ENCODE peak calls at places on chromosomes 3 and 15, in ten cellular contexts. One of them, this sample, is unnamed.

GRCh38 chr3:42961633-42962032 is 17.5 kb upstream of the GASK1A start:
- DNase-seq in AG09309: peak
- DNase-seq in body of pancreas: peak
- DNase-seq in neural crest cell: peak
- DNase-seq in heart left ventricle: peak
- DNase-seq in tibial artery: no peak
- DNase-seq in astrocyte: peak
- DNase-seq in tibial nerve: peak
- DNase-seq in esophagus squamous epithelium: no peak
- DNase-seq in lower leg skin: peak
- DNase-seq in this sample: no peak

GRCh38 chr3:165669967-165670366 is 167.3 kb downstream of the BCHE start:
- DNase-seq in AG09309: no peak
- DNase-seq in body of pancreas: no peak
- DNase-seq in neural crest cell: no peak
- DNase-seq in heart left ventricle: no peak
- DNase-seq in tibial artery: no peak
- DNase-seq in astrocyte: peak
- DNase-seq in tibial nerve: no peak
- DNase-seq in esophagus squamous epithelium: no peak
- DNase-seq in lower leg skin: no peak
- DNase-seq in this sample: no peak

GRCh38 chr15:62565620-62566019 is 400.5 kb upstream of the C2CD4B start:
- DNase-seq in AG09309: no peak
- DNase-seq in body of pancreas: no peak
- DNase-seq in neural crest cell: no peak
- DNase-seq in heart left ventricle: no peak
- DNase-seq in tibial artery: no peak
- DNase-seq in astrocyte: no peak
- DNase-seq in tibial nerve: no peak
- DNase-seq in esophagus squamous epithelium: no peak
- DNase-seq in lower leg skin: no peak
- DNase-seq in this sample: no peak

GRCh38 chr3:185233328-185233727 is 20.5 kb downstream of the EHHADH start:
- DNase-seq in AG09309: no peak
- DNase-seq in body of pancreas: no peak
- DNase-seq in neural crest cell: no peak
- DNase-seq in heart left ventricle: no peak
- DNase-seq in tibial artery: no peak
- DNase-seq in astrocyte: no peak
- DNase-seq in tibial nerve: no peak
- DNase-seq in esophagus squamous epithelium: no peak
- DNase-seq in lower leg skin: no peak
- DNase-seq in this sample: no peak

GRCh38 chr3:149609595-149609994 is 48.2 kb downstream of the WWTR1 start:
- DNase-seq in AG09309: no peak
- DNase-seq in body of pancreas: no peak
- DNase-seq in neural crest cell: no peak
- DNase-seq in heart left ventricle: no peak
- DNase-seq in tibial artery: no peak
- DNase-seq in astrocyte: no peak
- DNase-seq in tibial nerve: no peak
- DNase-seq in esophagus squamous epithelium: no peak
- DNase-seq in lower leg skin: no peak
- DNase-seq in this sample: peak

GRCh38 chr3:130748981-130749380 is 2.4 kb upstream of the PIK3R4 start:
- DNase-seq in AG09309: no peak
- DNase-seq in body of pancreas: no peak
- DNase-seq in neural crest cell: no peak
- DNase-seq in heart left ventricle: no peak
- DNase-seq in tibial artery: no peak
- DNase-seq in astrocyte: peak
- DNase-seq in tibial nerve: no peak
- DNase-seq in esophagus squamous epithelium: no peak
- DNase-seq in lower leg skin: no peak
- DNase-seq in this sample: no peak

GRCh38 chr15:89088605-89089315 is 504 bp downstream of the ABHD2 start:
- DNase-seq in AG09309: no peak
- DNase-seq in body of pancreas: peak
- DNase-seq in neural crest cell: no peak
- DNase-seq in heart left ventricle: peak
- DNase-seq in tibial artery: peak
- DNase-seq in astrocyte: no peak
- DNase-seq in tibial nerve: no peak
- DNase-seq in esophagus squamous epithelium: no peak
- DNase-seq in lower leg skin: no peak
- DNase-seq in this sample: no peak

GRCh38 chr3:67290424-67290823 is 292.3 kb downstream of the KBTBD8 start:
- DNase-seq in AG09309: no peak
- DNase-seq in body of pancreas: no peak
- DNase-seq in neural crest cell: no peak
- DNase-seq in heart left ventricle: no peak
- DNase-seq in tibial artery: no peak
- DNase-seq in astrocyte: no peak
- DNase-seq in tibial nerve: no peak
- DNase-seq in esophagus squamous epithelium: no peak
- DNase-seq in lower leg skin: peak
- DNase-seq in this sample: peak

GRCh38 chr3:25897019-25897418 is 107.1 kb downstream of the OXSM start:
- DNase-seq in AG09309: no peak
- DNase-seq in body of pancreas: no peak
- DNase-seq in neural crest cell: peak
- DNase-seq in heart left ventricle: no peak
- DNase-seq in tibial artery: no peak
- DNase-seq in astrocyte: no peak
- DNase-seq in tibial nerve: no peak
- DNase-seq in esophagus squamous epithelium: no peak
- DNase-seq in lower leg skin: no peak
- DNase-seq in this sample: peak

GRCh38 chr15:69181419-69181818 is 21.0 kb downstream of the GLCE start:
- DNase-seq in AG09309: peak
- DNase-seq in body of pancreas: no peak
- DNase-seq in neural crest cell: no peak
- DNase-seq in heart left ventricle: no peak
- DNase-seq in tibial artery: no peak
- DNase-seq in astrocyte: no peak
- DNase-seq in tibial nerve: no peak
- DNase-seq in esophagus squamous epithelium: no peak
- DNase-seq in lower leg skin: no peak
- DNase-seq in this sample: no peak

GRCh38 chr3:139098391-139098790 is 53.7 kb upstream of the PRR23C start:
- DNase-seq in AG09309: no peak
- DNase-seq in body of pancreas: no peak
- DNase-seq in neural crest cell: no peak
- DNase-seq in heart left ventricle: no peak
- DNase-seq in tibial artery: no peak
- DNase-seq in astrocyte: no peak
- DNase-seq in tibial nerve: no peak
- DNase-seq in esophagus squamous epithelium: no peak
- DNase-seq in lower leg skin: no peak
- DNase-seq in this sample: no peak

GRCh38 chr3:154018100-154018696 is 103.0 kb upstream of the ARHGEF26 start:
- DNase-seq in AG09309: no peak
- DNase-seq in body of pancreas: peak
- DNase-seq in neural crest cell: peak
- DNase-seq in heart left ventricle: no peak
- DNase-seq in tibial artery: no peak
- DNase-seq in astrocyte: no peak
- DNase-seq in tibial nerve: no peak
- DNase-seq in esophagus squamous epithelium: no peak
- DNase-seq in lower leg skin: no peak
- DNase-seq in this sample: peak

GRCh38 chr3:45830121-45830520 is 11.8 kb downstream of the LZTFL1 start:
- DNase-seq in AG09309: no peak
- DNase-seq in body of pancreas: no peak
- DNase-seq in neural crest cell: no peak
- DNase-seq in heart left ventricle: no peak
- DNase-seq in tibial artery: no peak
- DNase-seq in astrocyte: no peak
- DNase-seq in tibial nerve: no peak
- DNase-seq in esophagus squamous epithelium: no peak
- DNase-seq in lower leg skin: no peak
- DNase-seq in this sample: no peak

GRCh38 chr3:45826908-45827307 is 15.0 kb downstream of the LZTFL1 start:
- DNase-seq in AG09309: no peak
- DNase-seq in body of pancreas: no peak
- DNase-seq in neural crest cell: no peak
- DNase-seq in heart left ventricle: no peak
- DNase-seq in tibial artery: no peak
- DNase-seq in astrocyte: no peak
- DNase-seq in tibial nerve: no peak
- DNase-seq in esophagus squamous epithelium: no peak
- DNase-seq in lower leg skin: no peak
- DNase-seq in this sample: no peak

GRCh38 chr3:45838466-45838865 is 3.5 kb downstream of the LZTFL1 start:
- DNase-seq in AG09309: no peak
- DNase-seq in body of pancreas: no peak
- DNase-seq in neural crest cell: no peak
- DNase-seq in heart left ventricle: no peak
- DNase-seq in tibial artery: no peak
- DNase-seq in astrocyte: no peak
- DNase-seq in tibial nerve: no peak
- DNase-seq in esophagus squamous epithelium: no peak
- DNase-seq in lower leg skin: no peak
- DNase-seq in this sample: no peak

GRCh38 chr3:45832691-45833090 is 9.2 kb downstream of the LZTFL1 start:
- DNase-seq in AG09309: no peak
- DNase-seq in body of pancreas: no peak
- DNase-seq in neural crest cell: no peak
- DNase-seq in heart left ventricle: no peak
- DNase-seq in tibial artery: no peak
- DNase-seq in astrocyte: no peak
- DNase-seq in tibial nerve: no peak
- DNase-seq in esophagus squamous epithelium: no peak
- DNase-seq in lower leg skin: no peak
- DNase-seq in this sample: no peak
- TF ChIP-seq CTCF in AG09309: peak
- TF ChIP-seq CTCF in body of pancreas: no peak
- TF ChIP-seq CTCF in neural crest cell: peak
- TF ChIP-seq CTCF in heart left ventricle: peak
- TF ChIP-seq CTCF in tibial artery: no peak
- TF ChIP-seq CTCF in astrocyte: no peak
- TF ChIP-seq CTCF in tibial nerve: no peak
- TF ChIP-seq CTCF in esophagus squamous epithelium: peak
- TF ChIP-seq CTCF in lower leg skin: no peak
- TF ChIP-seq CTCF in this sample: peak

GRCh38 chr3:44712455-44713075 is at the start of gene ZNF502:
- DNase-seq in AG09309: peak
- DNase-seq in body of pancreas: peak
- DNase-seq in neural crest cell: no peak
- DNase-seq in heart left ventricle: peak
- DNase-seq in tibial artery: peak
- DNase-seq in astrocyte: peak
- DNase-seq in tibial nerve: peak
- DNase-seq in esophagus squamous epithelium: no peak
- DNase-seq in lower leg skin: peak
- DNase-seq in this sample: peak
- TF ChIP-seq CTCF in AG09309: peak
- TF ChIP-seq CTCF in body of pancreas: peak
- TF ChIP-seq CTCF in neural crest cell: no peak
- TF ChIP-seq CTCF in heart left ventricle: peak
- TF ChIP-seq CTCF in tibial artery: peak
- TF ChIP-seq CTCF in astrocyte: no peak
- TF ChIP-seq CTCF in tibial nerve: peak
- TF ChIP-seq CTCF in esophagus squamous epithelium: peak
- TF ChIP-seq CTCF in lower leg skin: no peak
- TF ChIP-seq CTCF in this sample: no peak

GRCh38 chr15:49620174-49620573 is 444 bp downstream of the FAM227B start:
- DNase-seq in AG09309: no peak
- DNase-seq in body of pancreas: no peak
- DNase-seq in neural crest cell: no peak
- DNase-seq in heart left ventricle: no peak
- DNase-seq in tibial artery: no peak
- DNase-seq in astrocyte: peak
- DNase-seq in tibial nerve: no peak
- DNase-seq in esophagus squamous epithelium: no peak
- DNase-seq in lower leg skin: no peak
- DNase-seq in this sample: no peak
- TF ChIP-seq CTCF in AG09309: no peak
- TF ChIP-seq CTCF in body of pancreas: no peak
- TF ChIP-seq CTCF in neural crest cell: peak
- TF ChIP-seq CTCF in heart left ventricle: no peak
- TF ChIP-seq CTCF in tibial artery: no peak
- TF ChIP-seq CTCF in astrocyte: no peak
- TF ChIP-seq CTCF in tibial nerve: peak
- TF ChIP-seq CTCF in esophagus squamous epithelium: peak
- TF ChIP-seq CTCF in lower leg skin: no peak
- TF ChIP-seq CTCF in this sample: no peak

GRCh38 chr3:143650120-143650519 is 198.1 kb downstream of the SLC9A9 start:
- DNase-seq in AG09309: no peak
- DNase-seq in body of pancreas: no peak
- DNase-seq in neural crest cell: no peak
- DNase-seq in heart left ventricle: no peak
- DNase-seq in tibial artery: no peak
- DNase-seq in astrocyte: no peak
- DNase-seq in tibial nerve: no peak
- DNase-seq in esophagus squamous epithelium: no peak
- DNase-seq in lower leg skin: no peak
- DNase-seq in this sample: no peak

GRCh38 chr3:143652118-143652517 is 196.2 kb downstream of the SLC9A9 start:
- DNase-seq in AG09309: no peak
- DNase-seq in body of pancreas: no peak
- DNase-seq in neural crest cell: no peak
- DNase-seq in heart left ventricle: no peak
- DNase-seq in tibial artery: no peak
- DNase-seq in astrocyte: no peak
- DNase-seq in tibial nerve: no peak
- DNase-seq in esophagus squamous epithelium: no peak
- DNase-seq in lower leg skin: no peak
- DNase-seq in this sample: no peak

GRCh38 chr3:143650827-143651226 is 197.4 kb downstream of the SLC9A9 start:
- DNase-seq in AG09309: no peak
- DNase-seq in body of pancreas: no peak
- DNase-seq in neural crest cell: no peak
- DNase-seq in heart left ventricle: no peak
- DNase-seq in tibial artery: no peak
- DNase-seq in astrocyte: no peak
- DNase-seq in tibial nerve: no peak
- DNase-seq in esophagus squamous epithelium: no peak
- DNase-seq in lower leg skin: no peak
- DNase-seq in this sample: no peak

GRCh38 chr3:143648218-143648617 is 200.1 kb downstream of the SLC9A9 start:
- DNase-seq in AG09309: no peak
- DNase-seq in body of pancreas: no peak
- DNase-seq in neural crest cell: no peak
- DNase-seq in heart left ventricle: no peak
- DNase-seq in tibial artery: no peak
- DNase-seq in astrocyte: no peak
- DNase-seq in tibial nerve: no peak
- DNase-seq in esophagus squamous epithelium: no peak
- DNase-seq in lower leg skin: no peak
- DNase-seq in this sample: no peak

DNA sequence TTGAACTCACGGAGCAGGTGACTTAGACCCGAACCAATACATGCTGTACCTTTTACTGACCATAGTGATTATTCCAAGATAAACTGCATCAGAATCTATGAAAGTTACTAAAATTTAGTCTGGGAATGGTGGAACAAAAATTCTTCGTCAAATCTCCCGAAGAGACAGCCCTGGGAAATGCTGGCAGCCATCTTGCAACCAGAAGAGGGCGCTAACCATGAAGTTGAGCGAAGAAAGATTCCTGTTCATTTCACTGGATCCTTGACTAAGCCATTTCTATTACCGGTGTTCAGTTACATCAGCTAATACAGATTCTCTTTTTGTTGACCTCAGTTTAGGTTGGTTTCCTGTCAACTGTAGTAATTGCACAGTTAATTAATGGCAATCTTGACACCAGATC is 199.6 kb downstream of the SLC9A9 start:
- DNase-seq in AG09309: no peak
- DNase-seq in body of pancreas: no peak
- DNase-seq in neural crest cell: no peak
- DNase-seq in heart left ventricle: no peak
- DNase-seq in tibial artery: no peak
- DNase-seq in astrocyte: no peak
- DNase-seq in tibial nerve: no peak
- DNase-seq in esophagus squamous epithelium: no peak
- DNase-seq in lower leg skin: no peak
- DNase-seq in this sample: no peak
- TF ChIP-seq CTCF in AG09309: peak
- TF ChIP-seq CTCF in body of pancreas: no peak
- TF ChIP-seq CTCF in neural crest cell: peak
- TF ChIP-seq CTCF in heart left ventricle: no peak
- TF ChIP-seq CTCF in tibial artery: no peak
- TF ChIP-seq CTCF in astrocyte: peak
- TF ChIP-seq CTCF in tibial nerve: no peak
- TF ChIP-seq CTCF in esophagus squamous epithelium: no peak
- TF ChIP-seq CTCF in lower leg skin: no peak
- TF ChIP-seq CTCF in this sample: no peak